ENCODE peak calls at places on chromosomes 12 and 14, in six cellular contexts. Q is neuronal stem cell, A is endothelial cell, S is LoVo, K is fibroblast of pulmonary artery, U is iris pigment epithelial cell. I is an unnamed sample.

GRCh38 chr12:58633479-58633878 is 286.8 kb downstream of the LRIG3 start:
- DNase-seq in U (peak; percentile 77), A (no peak), S (no peak), Q (no peak), K (peak; percentile 57), I (no peak)

GRCh38 chr12:29888777-29889176 is 105.0 kb upstream of the TMTC1 start:
- DNase-seq in Q (no peak), A (no peak), U (no peak), S (no peak), K (no peak), I (no peak)

GRCh38 chr14:54503476-54503875 is 6.2 kb upstream of the CGRRF1 start:
- DNase-seq in K (peak; percentile 69), U (peak; percentile 56), Q (no peak), A (no peak), S (no peak), I (no peak)

GRCh38 chr14:22221508-22221907 is 367.5 kb downstream of the DAD1 start:
- DNase-seq in K (peak; percentile 18), U (peak; percentile 37), A (no peak), Q (no peak), S (peak; percentile 12), I (no peak)

GRCh38 chr14:92316937-92317336 is 6.0 kb upstream of the SLC24A4 start:
- DNase-seq in A (no peak), S (peak; percentile 29), U (no peak), Q (no peak), K (no peak), I (no peak)

GRCh38 chr12:88753074-88753473 is 172.8 kb upstream of the KITLG start:
- DNase-seq in A (no peak), Q (no peak), K (peak; percentile 25), S (peak; percentile 44), U (peak; percentile 73), I (no peak)

GRCh38 chr14:76946753-76947077 is 81.8 kb downstream of the IRF2BPL start:
- DNase-seq in U (no peak), K (no peak), Q (no peak), S (no peak), A (no peak), I (no peak)

GRCh38 chr14:43244142-43244625 is 1262.9 kb downstream of the FSCB start:
- DNase-seq in U (no peak), A (no peak), S (no peak), Q (no peak), K (no peak), I (no peak)

I was measured in omental fat pad.